ENCODE peak calls at places on chromosomes 12 and 14, in ten cellular contexts. One of them, this sample, is unnamed.

GRCh38 chr12:6540181-6540877 is 6.0 kb downstream of the GAPDH start:
- DNase-seq in RPMI7951: peak
- DNase-seq in GOT3: no peak
- DNase-seq in BE2C: peak
- DNase-seq in NCI-H1694: no peak
- DNase-seq in LHCN-M2: peak
- DNase-seq in NCI-H1092: peak
- DNase-seq in Ammon's horn: no peak
- DNase-seq in GM23248: peak
- DNase-seq in HT-29: peak
- DNase-seq in this sample: no peak

GRCh38 chr12:54352891-54353874 is 11.1 kb downstream of the GPR84 start:
- DNase-seq in NCI-H1092: peak
- DNase-seq in RPMI7951: peak
- DNase-seq in GM23248: peak
- DNase-seq in NCI-H1694: peak
- DNase-seq in GOT3: no peak
- DNase-seq in HT-29: no peak
- DNase-seq in BE2C: peak
- DNase-seq in LHCN-M2: no peak
- DNase-seq in Ammon's horn: peak
- DNase-seq in this sample: no peak

GRCh38 chr14:90696728-90697127 is 119.5 kb downstream of the TTC7B start:
- DNase-seq in NCI-H1092: no peak
- DNase-seq in RPMI7951: no peak
- DNase-seq in GM23248: no peak
- DNase-seq in HT-29: no peak
- DNase-seq in GOT3: no peak
- DNase-seq in NCI-H1694: no peak
- DNase-seq in Ammon's horn: no peak
- DNase-seq in LHCN-M2: no peak
- DNase-seq in BE2C: no peak
- DNase-seq in this sample: no peak

GRCh38 chr12:54398995-54399793 is 14.7 kb upstream of the ZNF385A start:
- DNase-seq in RPMI7951: peak
- DNase-seq in GOT3: peak
- DNase-seq in NCI-H1694: peak
- DNase-seq in LHCN-M2: peak
- DNase-seq in Ammon's horn: peak
- DNase-seq in BE2C: peak
- DNase-seq in HT-29: peak
- DNase-seq in GM23248: peak
- DNase-seq in NCI-H1092: peak
- DNase-seq in this sample: no peak

GRCh38 chr12:131827961-131828534 is at the start of gene MMP17:
- DNase-seq in RPMI7951: peak
- DNase-seq in NCI-H1694: no peak
- DNase-seq in LHCN-M2: peak
- DNase-seq in NCI-H1092: no peak
- DNase-seq in Ammon's horn: no peak
- DNase-seq in BE2C: peak
- DNase-seq in GOT3: no peak
- DNase-seq in HT-29: no peak
- DNase-seq in GM23248: peak
- DNase-seq in this sample: no peak

GRCh38 chr12:6199531-6200265 is 502 bp upstream of the CD9 start:
- DNase-seq in GM23248: no peak
- DNase-seq in NCI-H1092: no peak
- DNase-seq in Ammon's horn: no peak
- DNase-seq in GOT3: no peak
- DNase-seq in BE2C: no peak
- DNase-seq in HT-29: no peak
- DNase-seq in RPMI7951: peak
- DNase-seq in LHCN-M2: no peak
- DNase-seq in NCI-H1694: peak
- DNase-seq in this sample: peak

GRCh38 chr14:77140937-77141591 is 527 bp downstream of the ZDHHC22 start:
- DNase-seq in GM23248: peak
- DNase-seq in Ammon's horn: no peak
- DNase-seq in LHCN-M2: no peak
- DNase-seq in NCI-H1694: no peak
- DNase-seq in BE2C: peak
- DNase-seq in GOT3: no peak
- DNase-seq in HT-29: no peak
- DNase-seq in NCI-H1092: peak
- DNase-seq in RPMI7951: no peak
- DNase-seq in this sample: no peak

GRCh38 chr12:26787125-26787495 is 45.9 kb downstream of the ITPR2 start:
- DNase-seq in NCI-H1092: no peak
- DNase-seq in Ammon's horn: no peak
- DNase-seq in RPMI7951: peak
- DNase-seq in GOT3: no peak
- DNase-seq in GM23248: peak
- DNase-seq in BE2C: peak
- DNase-seq in HT-29: no peak
- DNase-seq in LHCN-M2: peak
- DNase-seq in NCI-H1694: no peak
- DNase-seq in this sample: no peak

GRCh38 chr12:14954269-14954668 is 7.1 kb downstream of the ARHGDIB start:
- DNase-seq in BE2C: no peak
- DNase-seq in NCI-H1694: no peak
- DNase-seq in LHCN-M2: no peak
- DNase-seq in Ammon's horn: no peak
- DNase-seq in RPMI7951: no peak
- DNase-seq in NCI-H1092: no peak
- DNase-seq in GOT3: no peak
- DNase-seq in GM23248: no peak
- DNase-seq in HT-29: no peak
- DNase-seq in this sample: no peak